ENCODE peak calls at places on chromosomes 6 and 20, in four cellular contexts. One of them, this sample, is unnamed.

GRCh38 chr6:169722362-169723199 is 1.7 kb downstream of the PHF10 start:
- DNase-seq in uterus: no peak
- DNase-seq in AG09309: no peak
- DNase-seq in cardiac muscle cell: peak
- DNase-seq in this sample: no peak

GRCh38 chr20:45053441-45054351 is 47.2 kb downstream of the KCNS1 start:
- DNase-seq in cardiac muscle cell: no peak
- DNase-seq in AG09309: no peak
- DNase-seq in uterus: no peak
- DNase-seq in this sample: no peak

GRCh38 chr20:59151820-59152219 is 11.8 kb upstream of the ZNF831 start:
- DNase-seq in AG09309: no peak
- DNase-seq in cardiac muscle cell: no peak
- DNase-seq in uterus: no peak
- DNase-seq in this sample: no peak

GRCh38 chr6:110693994-110694393 is 121.3 kb downstream of the CDK19 start:
- DNase-seq in AG09309: no peak
- DNase-seq in cardiac muscle cell: no peak
- DNase-seq in uterus: no peak
- DNase-seq in this sample: no peak

GRCh38 chr20:1907586-1907985 is 12.4 kb downstream of the SIRPA start:
- DNase-seq in AG09309: no peak
- DNase-seq in cardiac muscle cell: no peak
- DNase-seq in uterus: no peak
- DNase-seq in this sample: no peak

GRCh38 chr6:145086197-145086596 is 649.1 kb downstream of the EPM2A start:
- DNase-seq in uterus: no peak
- DNase-seq in cardiac muscle cell: no peak
- DNase-seq in AG09309: no peak
- DNase-seq in this sample: no peak

GRCh38 chr6:113830140-113830539 is 27.0 kb upstream of the MARCKS start:
- DNase-seq in AG09309: no peak
- DNase-seq in uterus: no peak
- DNase-seq in cardiac muscle cell: no peak
- DNase-seq in this sample: no peak

GRCh38 chr6:95581073-95581472 is 3.7 kb downstream of the MANEA start:
- DNase-seq in AG09309: no peak
- DNase-seq in cardiac muscle cell: no peak
- DNase-seq in uterus: no peak
- DNase-seq in this sample: no peak

GRCh38 chr6:167225903-167226508 is 65.1 kb upstream of the UNC93A start:
- DNase-seq in uterus: no peak
- DNase-seq in AG09309: no peak
- DNase-seq in cardiac muscle cell: no peak
- DNase-seq in this sample: no peak

GRCh38 chr6:140897804-140898573 is 1234.7 kb upstream of the GJE1 start:
- DNase-seq in uterus: no peak
- DNase-seq in AG09309: no peak
- DNase-seq in cardiac muscle cell: no peak
- DNase-seq in this sample: no peak

GRCh38 chr6:134437376-134437775 is 119.5 kb upstream of the SGK1 start:
- DNase-seq in AG09309: no peak
- DNase-seq in uterus: no peak
- DNase-seq in cardiac muscle cell: no peak
- DNase-seq in this sample: no peak

GRCh38 chr6:157238346-157238745 is 85.0 kb downstream of the TMEM242 start:
- DNase-seq in uterus: no peak
- DNase-seq in cardiac muscle cell: no peak
- DNase-seq in AG09309: no peak
- DNase-seq in this sample: no peak

GRCh38 chr20:61459266-61459665 is 207.2 kb downstream of the CDH4 start:
- DNase-seq in uterus: no peak
- DNase-seq in AG09309: no peak
- DNase-seq in cardiac muscle cell: no peak
- DNase-seq in this sample: no peak

GRCh38 chr6:5401845-5402738 is 140.8 kb downstream of the FARS2 start:
- DNase-seq in AG09309: no peak
- DNase-seq in cardiac muscle cell: peak
- DNase-seq in uterus: no peak
- DNase-seq in this sample: no peak

GRCh38 chr6:71531006-71531405 is 242.4 kb downstream of the OGFRL1 start:
- DNase-seq in cardiac muscle cell: no peak
- DNase-seq in AG09309: peak
- DNase-seq in uterus: no peak
- DNase-seq in this sample: no peak

GRCh38 chr6:121485359-121485809 is 49.9 kb downstream of the GJA1 start:
- DNase-seq in AG09309: peak
- DNase-seq in cardiac muscle cell: no peak
- DNase-seq in uterus: no peak
- DNase-seq in this sample: no peak

GRCh38 chr6:117233146-117233545 is 32.2 kb upstream of the VGLL2 start:
- DNase-seq in cardiac muscle cell: no peak
- DNase-seq in uterus: no peak
- DNase-seq in AG09309: no peak
- DNase-seq in this sample: no peak

GRCh38 chr6:158649289-158650143 is at the start of gene SYTL3:
- DNase-seq in AG09309: no peak
- DNase-seq in uterus: peak
- DNase-seq in cardiac muscle cell: no peak
- DNase-seq in this sample: no peak

GRCh38 chr6:154839546-154839945 is 106.3 kb downstream of the SCAF8 start:
- DNase-seq in uterus: no peak
- DNase-seq in cardiac muscle cell: no peak
- DNase-seq in AG09309: no peak
- DNase-seq in this sample: no peak

GRCh38 chr6:25788305-25788922 is 33.9 kb downstream of the SLC17A4 start:
- DNase-seq in uterus: peak
- DNase-seq in cardiac muscle cell: peak
- DNase-seq in AG09309: peak
- DNase-seq in this sample: peak

GRCh38 chr6:142838821-142839685 is 105.9 kb downstream of the HIVEP2 start:
- DNase-seq in AG09309: no peak
- DNase-seq in cardiac muscle cell: no peak
- DNase-seq in uterus: no peak
- DNase-seq in this sample: no peak

GRCh38 chr20:6299451-6299850 is 176.6 kb upstream of the FERMT1 start:
- DNase-seq in uterus: no peak
- DNase-seq in cardiac muscle cell: no peak
- DNase-seq in AG09309: no peak
- DNase-seq in this sample: no peak

GRCh38 chr20:50569864-50570836 is 60.0 kb downstream of the PTPN1 start:
- DNase-seq in uterus: no peak
- DNase-seq in AG09309: no peak
- DNase-seq in cardiac muscle cell: no peak
- DNase-seq in this sample: no peak

GRCh38 chr6:118387921-118388701 is 160.0 kb upstream of the PLN start:
- DNase-seq in AG09309: peak
- DNase-seq in uterus: no peak
- DNase-seq in cardiac muscle cell: no peak
- DNase-seq in this sample: peak

GRCh38 chr6:27133281-27134227 is 113.9 kb upstream of the PRSS16 start:
- DNase-seq in AG09309: no peak
- DNase-seq in uterus: peak
- DNase-seq in cardiac muscle cell: peak
- DNase-seq in this sample: peak

GRCh38 chr20:24775966-24776365 is 173.1 kb upstream of the CST7 start:
- DNase-seq in AG09309: no peak
- DNase-seq in cardiac muscle cell: no peak
- DNase-seq in uterus: no peak
- DNase-seq in this sample: no peak

GRCh38 chr6:64013061-64013410 is 377.4 kb downstream of the PHF3 start:
- DNase-seq in cardiac muscle cell: no peak
- DNase-seq in AG09309: no peak
- DNase-seq in uterus: no peak
- DNase-seq in this sample: no peak

GRCh38 chr20:8853805-8854338 is 215.0 kb upstream of the PLCB4 start:
- DNase-seq in AG09309: peak
- DNase-seq in uterus: peak
- DNase-seq in cardiac muscle cell: peak
- DNase-seq in this sample: peak

GRCh38 chr20:31602779-31603441 is 2.2 kb upstream of the ID1 start:
- DNase-seq in uterus: no peak
- DNase-seq in AG09309: no peak
- DNase-seq in cardiac muscle cell: no peak
- DNase-seq in this sample: no peak

GRCh38 chr6:119742188-119742803 is 392.7 kb upstream of the MAN1A1 start:
- DNase-seq in cardiac muscle cell: peak
- DNase-seq in uterus: no peak
- DNase-seq in AG09309: peak
- DNase-seq in this sample: peak

GRCh38 chr6:98894810-98895209 is 52.9 kb downstream of the FBXL4 start:
- DNase-seq in cardiac muscle cell: no peak
- DNase-seq in uterus: no peak
- DNase-seq in AG09309: no peak
- DNase-seq in this sample: no peak

GRCh38 chr6:109480993-109481480 is 2.0 kb downstream of the ZBTB24 start:
- DNase-seq in cardiac muscle cell: no peak
- DNase-seq in uterus: no peak
- DNase-seq in AG09309: no peak
- DNase-seq in this sample: no peak

GRCh38 chr6:150914372-150914771 is 48.9 kb downstream of the MTHFD1L start:
- DNase-seq in AG09309: no peak
- DNase-seq in cardiac muscle cell: no peak
- DNase-seq in uterus: no peak
- DNase-seq in this sample: no peak

GRCh38 chr6:168116975-168117899 is 38.2 kb upstream of the FRMD1 start:
- DNase-seq in cardiac muscle cell: no peak
- DNase-seq in AG09309: no peak
- DNase-seq in uterus: peak
- DNase-seq in this sample: no peak

GRCh38 chr20:835220-836045 is 1.9 kb downstream of the FAM110A start:
- DNase-seq in AG09309: no peak
- DNase-seq in uterus: no peak
- DNase-seq in cardiac muscle cell: peak
- DNase-seq in this sample: no peak

GRCh38 chr20:834151-834747 is 734 bp downstream of the FAM110A start:
- DNase-seq in uterus: no peak
- DNase-seq in cardiac muscle cell: no peak
- DNase-seq in AG09309: no peak
- DNase-seq in this sample: no peak

GRCh38 chr20:831956-832355 is 1.6 kb upstream of the FAM110A start:
- DNase-seq in cardiac muscle cell: no peak
- DNase-seq in AG09309: no peak
- DNase-seq in uterus: no peak
- DNase-seq in this sample: no peak

GRCh38 chr20:833121-833449 is 430 bp upstream of the FAM110A start:
- DNase-seq in uterus: no peak
- DNase-seq in cardiac muscle cell: no peak
- DNase-seq in AG09309: no peak
- DNase-seq in this sample: peak

DNA sequence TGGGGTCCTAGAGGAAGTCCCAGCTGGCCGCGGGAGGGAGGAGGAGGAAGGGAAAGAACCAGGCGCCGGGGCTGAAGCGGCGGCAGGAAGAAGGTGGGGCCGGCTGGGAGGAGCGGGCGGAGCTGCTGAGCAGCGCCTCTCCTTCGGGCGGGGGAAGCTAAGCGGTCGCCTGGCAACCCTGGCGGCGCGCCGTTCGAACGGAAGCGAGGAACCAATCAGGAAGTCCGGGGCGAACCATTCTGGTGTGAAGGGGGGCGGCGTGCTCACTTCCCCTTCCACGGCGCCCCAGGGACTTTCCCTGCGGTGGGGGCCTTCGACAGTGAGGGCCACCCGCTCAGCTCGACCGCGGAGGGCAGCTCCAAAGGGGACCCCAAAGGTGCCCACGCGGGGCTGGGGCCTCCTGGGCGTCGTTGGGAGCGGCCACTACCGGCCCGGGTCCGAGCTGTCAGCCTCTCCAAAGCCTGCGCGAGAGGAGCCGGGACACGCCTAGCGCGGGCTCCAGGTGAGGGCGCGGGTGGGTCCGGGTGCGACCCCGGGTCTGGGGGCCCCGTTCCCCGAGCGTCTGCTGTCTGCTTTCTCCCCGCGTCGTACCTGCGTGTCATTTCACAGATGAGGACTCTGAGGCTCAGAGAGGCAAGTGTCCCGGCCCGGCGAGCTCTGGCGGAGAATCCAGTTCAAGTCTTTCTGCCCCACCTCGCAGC is at the start of gene FAM110A:
- DNase-seq in AG09309: peak
- DNase-seq in cardiac muscle cell: peak
- DNase-seq in uterus: peak
- DNase-seq in this sample: peak
- TF ChIP-seq CTCF in AG09309: no peak
- TF ChIP-seq CTCF in cardiac muscle cell: no peak
- TF ChIP-seq CTCF in uterus: no peak
- TF ChIP-seq CTCF in this sample: no peak

GRCh38 chr6:2204272-2204671 is 41.1 kb downstream of the GMDS start:
- DNase-seq in AG09309: no peak
- DNase-seq in uterus: no peak
- DNase-seq in cardiac muscle cell: no peak
- DNase-seq in this sample: no peak
- TF ChIP-seq CTCF in AG09309: no peak
- TF ChIP-seq CTCF in uterus: no peak
- TF ChIP-seq CTCF in cardiac muscle cell: no peak
- TF ChIP-seq CTCF in this sample: no peak

DNA sequence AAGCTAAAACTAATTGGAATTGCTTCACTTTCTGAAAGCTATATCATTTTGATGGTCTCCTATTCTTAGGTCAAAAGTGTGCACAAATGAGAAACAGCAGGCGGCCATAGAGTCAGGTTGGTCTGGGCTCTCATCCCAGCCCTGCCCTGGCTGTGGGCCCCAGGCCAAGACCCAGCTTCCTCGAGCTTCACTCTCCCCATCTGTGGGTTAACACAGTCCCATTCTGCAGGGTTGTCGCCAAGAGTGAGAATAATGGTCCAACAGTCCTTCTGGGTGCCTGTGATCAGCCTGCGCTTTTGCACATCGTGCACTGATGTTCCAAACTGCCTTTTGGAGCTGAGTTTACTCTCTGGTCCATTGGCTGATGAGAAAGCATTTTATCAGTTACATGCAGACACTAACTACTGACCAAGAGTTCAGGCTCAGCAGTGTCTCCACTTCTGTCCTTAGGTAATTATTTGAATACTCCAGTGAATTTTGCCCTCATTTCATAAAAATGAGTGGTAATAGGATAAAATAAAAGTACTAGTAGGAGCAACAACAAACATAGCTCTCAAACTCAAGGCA is 82.6 kb downstream of the INSM1 start:
- DNase-seq in AG09309: no peak
- DNase-seq in uterus: no peak
- DNase-seq in cardiac muscle cell: no peak
- DNase-seq in this sample: no peak
- TF ChIP-seq CTCF in AG09309: no peak
- TF ChIP-seq CTCF in uterus: no peak
- TF ChIP-seq CTCF in cardiac muscle cell: no peak
- TF ChIP-seq CTCF in this sample: no peak

GRCh38 chr6:22349051-22349450 is 52.2 kb upstream of the PRL start:
- DNase-seq in cardiac muscle cell: no peak
- DNase-seq in uterus: no peak
- DNase-seq in AG09309: no peak
- DNase-seq in this sample: no peak

GRCh38 chr6:22349528-22349927 is 52.7 kb upstream of the PRL start:
- DNase-seq in cardiac muscle cell: no peak
- DNase-seq in uterus: no peak
- DNase-seq in AG09309: no peak
- DNase-seq in this sample: no peak

GRCh38 chr6:22343864-22344263 is 47.0 kb upstream of the PRL start:
- DNase-seq in AG09309: no peak
- DNase-seq in uterus: no peak
- DNase-seq in cardiac muscle cell: no peak
- DNase-seq in this sample: no peak
- TF ChIP-seq CTCF in AG09309: no peak
- TF ChIP-seq CTCF in uterus: no peak
- TF ChIP-seq CTCF in cardiac muscle cell: no peak
- TF ChIP-seq CTCF in this sample: peak

GRCh38 chr6:163180874-163181541 is 233.5 kb upstream of the QKI start:
- DNase-seq in uterus: peak
- DNase-seq in AG09309: no peak
- DNase-seq in cardiac muscle cell: peak
- DNase-seq in this sample: peak
- TF ChIP-seq CTCF in uterus: peak
- TF ChIP-seq CTCF in AG09309: peak
- TF ChIP-seq CTCF in cardiac muscle cell: peak
- TF ChIP-seq CTCF in this sample: peak

This sample was measured in Panc1.